ENCODE peak calls at places on chromosome 12, in five cellular contexts. S is posterior cingulate gyrus, O is HL-60, X is HFF-Myc, C is glutamatergic neuron. T is an unnamed sample.

GRCh38 chr12:98344034-98344565 is 171.3 kb upstream of the TMPO start:
- DNase-seq in C (no peak), X (no peak), O (no peak), S (no peak), T (no peak)

GRCh38 chr12:1922075-1922709 is 3.7 kb upstream of the CACNA2D4 start:
- DNase-seq in X (no peak), S (no peak), C (no peak), O (no peak), T (no peak)

GRCh38 chr12:117125275-117125613 is 26.0 kb upstream of the TESC start:
- DNase-seq in X (no peak), C (no peak), O (no peak), S (no peak), T (no peak)

GRCh38 chr12:119505001-119505400 is 88.6 kb upstream of the TMEM233 start:
- DNase-seq in C (no peak), X (no peak), S (no peak), O (no peak), T (no peak)

GRCh38 chr12:20426191-20426590 is 57.9 kb downstream of the PDE3A start:
- DNase-seq in C (no peak), X (no peak), S (no peak), O (no peak), T (no peak)

GRCh38 chr12:26121841-26122680 is 2.8 kb downstream of the BHLHE41 start:
- DNase-seq in X (no peak), O (no peak), S (peak), C (peak), T (no peak)

GRCh38 chr12:46366771-46367170 is 5.8 kb downstream of the SLC38A2 start:
- DNase-seq in C (no peak), O (no peak), X (no peak), S (no peak), T (no peak)

GRCh38 chr12:6044082-6044481 is 80.4 kb downstream of the VWF start:
- DNase-seq in O (no peak), C (no peak), S (no peak), X (no peak), T (no peak)

GRCh38 chr12:18643673-18644072 is 94.1 kb downstream of the PLCZ1 start:
- DNase-seq in X (no peak), C (no peak), O (no peak), S (no peak), T (no peak)

GRCh38 chr12:112162261-112162790 is 37.0 kb downstream of the TRAFD1 start:
- DNase-seq in S (no peak), X (no peak), C (no peak), O (no peak), T (no peak)

GRCh38 chr12:9702239-9702638 is 30.7 kb downstream of the CLECL1 start:
- DNase-seq in X (no peak), C (no peak), O (no peak), S (no peak), T (peak)

GRCh38 chr12:123141615-123142517 is 9.0 kb downstream of the PITPNM2 start:
- DNase-seq in C (no peak), X (peak), O (no peak), S (no peak), T (no peak)

GRCh38 chr12:45259732-45260480 is 44.0 kb downstream of the ANO6 start:
- DNase-seq in X (no peak), S (no peak), C (no peak), O (no peak), T (no peak)

GRCh38 chr12:132329036-132329738 is at the start of gene GALNT9:
- DNase-seq in O (no peak), C (peak), X (no peak), S (no peak), T (no peak)

GRCh38 chr12:123591702-123592481 is 7.5 kb downstream of the TMED2 start:
- DNase-seq in S (no peak), X (no peak), C (no peak), O (no peak), T (no peak)

GRCh38 chr12:130013771-130014484 is 110.1 kb upstream of the TMEM132D start:
- DNase-seq in X (peak), C (peak), S (peak), O (no peak), T (no peak)

GRCh38 chr12:43858096-43858495 is 22.2 kb downstream of the TMEM117 start:
- DNase-seq in C (no peak), S (peak), O (no peak), X (no peak), T (no peak)

GRCh38 chr12:124480469-124481256 is 86.7 kb downstream of the NCOR2 start:
- DNase-seq in S (peak), C (peak), X (no peak), O (no peak), T (peak)

GRCh38 chr12:120353556-120354317 is 15.2 kb downstream of the MSI1 start:
- DNase-seq in X (no peak), C (no peak), O (no peak), S (no peak), T (no peak)

GRCh38 chr12:131273291-131273845 is 319.7 kb downstream of the ADGRD1 start:
- DNase-seq in S (peak), X (no peak), C (no peak), O (no peak), T (no peak)

GRCh38 chr12:712172-712863 is 40.1 kb upstream of the WNK1 start:
- DNase-seq in C (no peak), O (no peak), X (no peak), S (peak), T (no peak)

GRCh38 chr12:13390381-13390856 is 193.9 kb downstream of the EMP1 start:
- DNase-seq in S (peak), X (no peak), C (no peak), O (no peak), T (no peak)

GRCh38 chr12:99154264-99154982 is 493.1 kb upstream of the GARIN6 start:
- DNase-seq in S (peak), X (no peak), C (peak), O (no peak), T (no peak)

GRCh38 chr12:10967409-10967808 is 19.3 kb downstream of the TAS2R50 start:
- DNase-seq in C (no peak), S (no peak), O (no peak), X (peak), T (no peak)

GRCh38 chr12:92927436-92928116 is 1.5 kb downstream of the EEA1 start:
- DNase-seq in C (no peak), O (peak), S (no peak), X (peak), T (no peak)

GRCh38 chr12:22275847-22276246 is 58.7 kb downstream of the ST8SIA1 start:
- DNase-seq in C (no peak), X (peak), S (peak), O (no peak), T (no peak)

T was measured in activated effector memory CD4-positive, alpha-beta T cell treated with Interleukin-2 at 50 U/mL for 16 hours.